ENCODE peak calls at places on chromosomes 13 and 19, in five cellular contexts. M is GM23338, A is GM12878, S is K562, P is Panc1. K is an unnamed sample.

GRCh38 chr19:5108123-5108613 is 139.3 kb downstream of the KDM4B start:
- DNase-seq in M (no peak), A (no peak), S (no peak), P (no peak), K (no peak)

GRCh38 chr13:43876366-43876765 is 3.2 kb downstream of the CCDC122 start:
- DNase-seq in M (no peak), A (no peak), S (no peak), P (no peak), K (no peak)

GRCh38 chr13:44238011-44238421 is 135.6 kb upstream of the SERP2 start:
- DNase-seq in M (no peak), A (no peak), S (no peak), P (no peak), K (no peak)

GRCh38 chr19:15260939-15261338 is 28.7 kb upstream of the EPHX3 start:
- DNase-seq in M (peak), A (no peak), S (no peak), P (no peak), K (no peak)

GRCh38 chr19:5742051-5742450 is 21.6 kb downstream of the CATSPERD start:
- DNase-seq in M (no peak), A (no peak), S (no peak), P (no peak), K (no peak)

GRCh38 chr19:6718741-6719539 is 1.5 kb downstream of the C3 start:
- DNase-seq in M (peak), A (no peak), S (peak), P (no peak), K (no peak)

GRCh38 chr19:17311455-17312248 is 2.3 kb downstream of the DDA1 start:
- DNase-seq in M (no peak), A (no peak), S (no peak), P (no peak), K (no peak)

GRCh38 chr13:50241479-50241878 is 226.2 kb downstream of the KCNRG start:
- DNase-seq in M (no peak), A (no peak), S (no peak), P (no peak), K (no peak)

GRCh38 chr13:30745917-30746686 is 10.8 kb downstream of the ALOX5AP start:
- DNase-seq in M (no peak), A (no peak), S (no peak), P (no peak), K (no peak)

GRCh38 chr19:2058570-2059421 is 7.8 kb upstream of the MKNK2 start:
- DNase-seq in M (no peak), A (no peak), S (no peak), P (no peak), K (no peak)

GRCh38 chr13:105403065-105403464 is 1132.4 kb downstream of the EFNB2 start:
- DNase-seq in M (no peak), A (no peak), S (no peak), P (no peak), K (no peak)

GRCh38 chr13:75704942-75705320 is 68.8 kb downstream of the LMO7 start:
- DNase-seq in M (peak), A (no peak), S (no peak), P (no peak), K (no peak)
- H3K4me3 ChIP-seq in M (no peak), A (no peak), S (no peak), P (no peak), K (no peak)

GRCh38 chr13:32126756-32127155 is 95.2 kb downstream of the FRY start:
- DNase-seq in M (no peak), A (no peak), S (no peak), P (no peak), K (no peak)

GRCh38 chr13:32126298-32126697 is 94.7 kb downstream of the FRY start:
- DNase-seq in M (no peak), A (no peak), S (no peak), P (no peak), K (no peak)

GRCh38 chr13:32125746-32126145 is 94.2 kb downstream of the FRY start:
- DNase-seq in M (no peak), A (no peak), S (no peak), P (no peak), K (peak)

GRCh38 chr13:32125221-32125621 is 93.6 kb downstream of the FRY start:
- DNase-seq in M (no peak), A (no peak), S (no peak), P (no peak), K (peak)

DNA sequence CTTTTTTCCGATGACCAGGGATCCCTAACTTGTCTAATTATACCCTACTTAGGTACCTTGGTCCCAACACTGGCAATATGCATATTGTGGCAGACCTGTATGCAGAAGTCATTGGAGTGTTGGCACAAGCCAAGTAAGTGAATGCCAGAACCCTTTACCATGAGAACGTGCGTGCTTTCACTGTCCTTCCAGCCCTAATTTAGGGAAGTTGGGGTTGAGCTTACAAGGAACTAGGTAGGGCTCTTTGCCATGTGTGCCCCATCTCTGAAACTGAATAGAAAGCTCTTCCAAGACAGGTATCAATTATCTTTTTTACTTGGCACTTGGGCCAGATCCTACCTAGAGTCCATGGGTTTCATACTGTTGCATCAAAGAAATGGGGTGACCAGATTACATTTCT is 93.2 kb downstream of the FRY start:
- DNase-seq in M (no peak), A (no peak), S (no peak), P (no peak), K (peak)
- H3K27ac ChIP-seq in M (no peak), A (no peak), S (no peak), P (no peak), K (peak)

GRCh38 chr19:11881151-11881800 is 6.3 kb upstream of the ZNF69 start:
- DNase-seq in M (peak), A (peak), S (peak), P (peak), K (peak)
- TF ChIP-seq REST in M (no peak), A (no peak), S (no peak), P (no peak), K (no peak)

DNA sequence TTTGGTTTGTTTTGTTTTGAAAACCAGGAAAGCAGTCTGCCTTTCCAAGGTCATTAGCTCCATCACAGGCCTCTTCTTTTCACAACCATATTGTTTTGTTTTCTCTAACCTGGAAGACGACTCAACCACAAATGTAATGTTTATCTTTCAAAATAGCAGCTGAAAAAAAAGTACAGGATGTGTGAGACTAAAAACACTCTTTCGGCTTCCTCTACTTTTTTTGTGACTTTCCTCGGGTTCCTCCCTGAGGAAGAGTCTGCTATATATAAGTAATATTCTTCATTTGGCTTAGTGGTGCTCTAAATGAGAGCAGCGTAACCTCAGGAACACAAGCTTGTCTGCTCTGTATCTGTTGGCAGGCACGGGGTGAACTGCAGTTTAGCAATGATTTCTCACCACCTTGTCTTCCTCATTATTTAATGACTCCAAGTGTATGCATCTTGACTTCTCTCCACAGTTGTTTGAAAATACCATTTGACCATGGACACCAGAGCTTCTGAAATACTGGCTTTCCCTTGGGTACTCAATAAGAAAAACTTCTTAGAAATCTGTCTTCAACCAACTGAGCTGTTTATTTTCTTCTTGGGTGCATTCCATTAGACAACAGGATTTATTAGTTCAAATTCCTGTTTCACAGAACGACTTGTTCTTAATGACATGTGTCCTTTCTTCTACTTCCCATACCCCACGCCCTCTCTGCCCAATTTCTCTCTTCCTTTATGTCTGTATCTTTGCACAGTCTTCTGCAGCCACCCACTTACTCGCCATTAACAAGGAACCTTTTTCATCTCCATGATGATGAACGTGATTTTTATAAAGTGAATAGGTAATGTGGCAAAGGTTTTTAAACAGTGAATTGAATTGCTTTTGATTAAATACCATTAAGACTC is 11.5 kb upstream of the ITM2B start:
- DNase-seq in M (no peak), A (no peak), S (no peak), P (no peak), K (peak)
- H3K4me3 ChIP-seq in M (no peak), A (no peak), S (no peak), P (no peak), K (no peak)

DNA sequence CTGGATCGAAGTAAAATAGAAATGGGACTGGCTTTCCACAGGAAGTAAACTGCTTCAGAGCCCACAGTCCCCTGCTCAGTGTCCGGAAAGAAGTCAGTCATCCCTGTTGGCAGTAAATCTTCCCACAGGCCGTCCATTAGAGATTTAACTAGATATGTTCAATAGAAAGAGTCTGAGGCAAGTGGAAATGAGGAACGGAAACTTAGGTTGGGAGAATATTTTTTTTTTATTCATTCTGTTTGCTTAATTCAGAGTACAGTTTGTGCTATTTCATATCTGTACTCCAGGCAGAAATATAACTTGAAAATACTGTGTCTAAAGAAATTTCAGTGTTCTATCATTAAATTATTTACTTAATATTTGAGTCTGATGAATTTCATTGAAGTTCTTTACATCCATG is 22.7 kb downstream of the SLC25A15 start:
- DNase-seq in M (no peak), A (no peak), S (no peak), P (no peak), K (no peak)
- H3K27ac ChIP-seq in M (no peak), A (no peak), S (no peak), P (no peak), K (no peak)

GRCh38 chr13:65594255-65594654 is 1635.9 kb downstream of the PCDH9 start:
- DNase-seq in M (no peak), A (no peak), S (no peak), P (no peak), K (no peak)
- TF ChIP-seq REST in M (no peak), A (no peak), S (no peak), P (no peak), K (no peak)